ENCODE peak calls at places on chromosome 9, in eight cellular contexts. B, D, T, V, S, E, L and X are unnamed samples.

GRCh38 chr9:93072383-93072795 is 13.9 kb downstream of the SUSD3 start:
- DNase-seq in B (no peak), D (no peak), T (no peak), V (no peak), S (no peak), E (peak), L (peak), X (peak)

GRCh38 chr9:37311938-37312730 is 110.4 kb upstream of the GRHPR start:
- DNase-seq in B (no peak), D (no peak), T (peak), V (no peak), S (peak), E (no peak), L (no peak), X (no peak)

GRCh38 chr9:127754099-127754760 is 19.1 kb upstream of the TOR2A start:
- DNase-seq in B (no peak), D (no peak), T (no peak), V (no peak), S (peak), E (no peak), L (no peak), X (no peak)

GRCh38 chr9:96660693-96661248 is 5.7 kb upstream of the PRXL2C start:
- DNase-seq in B (no peak), D (no peak), T (no peak), V (no peak), S (no peak), E (no peak), L (no peak), X (no peak)

GRCh38 chr9:34994429-34995287 is 5.1 kb downstream of the DNAJB5 start:
- DNase-seq in B (no peak), D (no peak), T (no peak), V (no peak), S (peak), E (peak), L (no peak), X (peak)

GRCh38 chr9:7067169-7067568 is 309.4 kb downstream of the KDM4C start:
- DNase-seq in B (no peak), D (no peak), T (no peak), V (no peak), S (no peak), E (no peak), L (no peak), X (no peak)

GRCh38 chr9:129595323-129595741 is 25.6 kb downstream of the C9orf50 start:
- DNase-seq in B (no peak), D (no peak), T (no peak), V (no peak), S (peak), E (no peak), L (no peak), X (no peak)

GRCh38 chr9:130555968-130556367 is 23.4 kb upstream of the FUBP3 start:
- DNase-seq in B (no peak), D (no peak), T (no peak), V (peak), S (peak), E (no peak), L (no peak), X (no peak)

GRCh38 chr9:105500108-105500766 is 52.4 kb downstream of the FSD1L start:
- DNase-seq in B (no peak), D (no peak), T (no peak), V (no peak), S (no peak), E (no peak), L (no peak), X (no peak)